ENCODE peak calls at places on chromosomes 3 and 15, in four cellular contexts. C is K562, Y is AG04450, P is fibroblast of mammary gland. S is an unnamed sample.

GRCh38 chr15:22917556-22917955 is 62.6 kb downstream of the CYFIP1 start:
- DNase-seq in C (no peak), Y (no peak), P (no peak), S (no peak)

GRCh38 chr3:197363553-197364409 is 65.4 kb upstream of the DLG1 start:
- DNase-seq in C (no peak), Y (no peak), P (no peak), S (no peak)

GRCh38 chr3:141108002-141108401 is 56.9 kb downstream of the SPSB4 start:
- DNase-seq in C (no peak), Y (no peak), P (no peak), S (no peak)

GRCh38 chr3:119018690-119019463 is 15.8 kb downstream of the IGSF11 start:
- DNase-seq in C (no peak), Y (no peak), P (no peak), S (no peak)

GRCh38 chr3:128617557-128618397 is 32.8 kb downstream of the RPN1 start:
- DNase-seq in C (peak; percentile 23), Y (peak; percentile 91), P (peak; percentile 93), S (peak; percentile 99)

GRCh38 chr3:88321696-88322095 is 171.9 kb downstream of the C3orf38 start:
- DNase-seq in C (no peak), Y (no peak), P (no peak), S (peak; percentile 4)

GRCh38 chr3:109339714-109340648 is 2.6 kb upstream of the DPPA4 start:
- DNase-seq in C (no peak), Y (no peak), P (no peak), S (no peak)

GRCh38 chr3:103319912-103320311 is 885.1 kb downstream of the ZPLD1 start:
- DNase-seq in C (no peak), Y (no peak), P (no peak), S (no peak)

GRCh38 chr15:39302936-39303335 is 277.9 kb upstream of the THBS1 start:
- DNase-seq in C (no peak), Y (no peak), P (no peak), S (no peak)

GRCh38 chr3:57556459-57557087 is 499 bp downstream of the PDE12 start:
- DNase-seq in C (peak; percentile 26), Y (no peak), P (peak; percentile 24), S (peak; percentile 51)

GRCh38 chr3:141802316-141803077 is 39.3 kb downstream of the GRK7 start:
- DNase-seq in C (no peak), Y (no peak), P (no peak), S (no peak)

GRCh38 chr3:125262155-125262554 is 49.6 kb upstream of the SLC12A8 start:
- DNase-seq in C (no peak), Y (no peak), P (no peak), S (no peak)

GRCh38 chr3:71063768-71064287 is 519.7 kb downstream of the FOXP1 start:
- DNase-seq in C (peak; percentile 55), Y (no peak), P (peak; percentile 63), S (peak; percentile 48)

GRCh38 chr3:134600166-134600670 is 50.6 kb downstream of the KY start:
- DNase-seq in C (no peak), Y (no peak), P (no peak), S (no peak)

GRCh38 chr3:70358978-70359580 is 46.6 kb upstream of the MDFIC2 start:
- DNase-seq in C (peak; percentile 10), Y (peak; percentile 11), P (peak; percentile 43), S (no peak)

GRCh38 chr3:117695321-117695720 is 985.7 kb downstream of the TUSC7 start:
- DNase-seq in C (no peak), Y (no peak), P (peak; percentile 73), S (peak; percentile 28)

GRCh38 chr15:63945005-63945788 is 101.1 kb downstream of the DAPK2 start:
- DNase-seq in C (peak; percentile 85), Y (no peak), P (peak; percentile 46), S (peak; percentile 69)

GRCh38 chr3:113211370-113212154 is at the start of gene BOC:
- DNase-seq in C (no peak), Y (no peak), P (peak; percentile 77), S (peak; percentile 80)

GRCh38 chr15:95281470-95281869 is 1049.0 kb upstream of the NR2F2 start:
- DNase-seq in C (no peak), Y (no peak), P (no peak), S (no peak)

GRCh38 chr15:89376441-89376840 is 41.8 kb upstream of the POLG start:
- DNase-seq in C (no peak), Y (no peak), P (no peak), S (no peak)

GRCh38 chr3:185733980-185734724 is 90.7 kb downstream of the IGF2BP2 start:
- DNase-seq in C (peak; percentile 87), Y (peak; percentile 72), P (peak; percentile 90), S (peak; percentile 87)

GRCh38 chr3:129984124-129984523 is 9.6 kb downstream of the TRH start:
- DNase-seq in C (no peak), Y (no peak), P (no peak), S (peak; percentile 28)

GRCh38 chr15:92636950-92637481 is 18.6 kb downstream of the FAM174B start:
- DNase-seq in C (no peak), Y (no peak), P (no peak), S (no peak)

GRCh38 chr3:156688849-156689452 is 14.6 kb downstream of the TIPARP start:
- DNase-seq in C (no peak), Y (no peak), P (no peak), S (no peak)

GRCh38 chr15:33612721-33613304 is 302.0 kb downstream of the RYR3 start:
- DNase-seq in C (no peak), Y (no peak), P (peak; percentile 37), S (no peak)

GRCh38 chr3:72818092-72818721 is 30.0 kb downstream of the SHQ1 start:
- DNase-seq in C (peak; percentile 12), Y (no peak), P (peak; percentile 53), S (no peak)

GRCh38 chr3:111861396-111861795 is 2.3 kb downstream of the PHLDB2 start:
- DNase-seq in C (no peak), Y (no peak), P (no peak), S (no peak)

GRCh38 chr3:50323614-50324199 is 1.2 kb upstream of the HYAL2 start:
- DNase-seq in C (no peak), Y (no peak), P (no peak), S (no peak)

GRCh38 chr3:169232863-169233262 is 430.6 kb downstream of the MECOM start:
- DNase-seq in C (peak; percentile 21), Y (no peak), P (peak; percentile 18), S (peak; percentile 10)

GRCh38 chr15:50425219-50425618 is 1.0 kb downstream of the USP8 start:
- DNase-seq in C (peak; percentile 11), Y (no peak), P (peak; percentile 4), S (no peak)

GRCh38 chr3:142888484-142889262 is at the start of gene PCOLCE2:
- DNase-seq in C (peak; percentile 39), Y (no peak), P (peak; percentile 29), S (no peak)
- TF ChIP-seq CTCF in C (no peak), Y (no peak), P (no peak), S (no peak)

DNA sequence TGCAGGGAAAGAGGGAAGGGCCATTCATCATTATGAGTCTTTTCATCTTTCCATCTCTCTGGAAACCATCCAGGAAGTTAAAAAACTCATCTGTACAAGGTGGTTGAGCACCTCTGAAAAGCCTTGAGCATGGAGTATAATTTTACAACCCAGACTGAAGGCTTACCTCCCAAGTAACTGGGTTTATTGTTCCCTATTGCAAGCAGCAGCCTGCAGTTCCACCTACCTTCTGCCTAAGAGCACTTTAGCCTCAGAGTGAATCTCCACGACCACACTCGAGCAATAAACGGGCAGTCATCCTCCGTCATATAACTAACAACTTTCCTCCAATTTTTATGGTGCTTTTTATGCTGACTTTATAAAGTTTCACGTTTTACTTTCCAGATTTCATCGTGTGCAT is 32.8 kb downstream of the OSBPL10 start:
- DNase-seq in C (no peak), Y (no peak), P (no peak), S (no peak)
- H3K4me3 ChIP-seq in C (no peak overlapping the region), Y (no peak overlapping the region), P (no peak overlapping the region), S (no peak overlapping the region)

GRCh38 chr3:14915636-14916222 is 31.7 kb upstream of the NR2C2 start:
- DNase-seq in C (no peak), Y (no peak), P (no peak), S (no peak)
- TF ChIP-seq CTCF in C (peak; percentile 53), Y (no peak), P (no peak), S (no peak)

DNA sequence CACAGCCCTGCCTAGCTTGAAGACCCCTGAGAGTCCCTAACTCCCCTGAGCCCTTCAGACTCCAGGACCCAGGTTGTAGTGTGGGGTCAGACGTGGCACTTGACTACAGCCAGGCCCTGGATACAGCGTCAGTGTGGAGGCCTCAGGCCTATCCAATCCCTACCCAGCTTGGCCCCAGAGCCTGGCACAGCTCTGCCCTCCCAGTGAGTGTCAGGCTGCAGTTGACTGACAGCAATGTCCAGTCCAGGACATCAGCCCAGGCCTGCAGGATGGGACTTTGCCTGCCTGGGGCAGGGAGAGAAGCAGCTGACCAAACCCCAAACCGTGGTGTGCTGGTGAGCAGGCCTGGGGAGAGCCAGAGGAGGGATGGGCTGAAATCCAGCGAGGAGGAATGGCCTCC is 27.3 kb downstream of the KLF13 start:
- DNase-seq in C (no peak), Y (no peak), P (no peak), S (peak; percentile 31)
- H3K4me3 ChIP-seq in C (no peak overlapping the region), Y (no peak overlapping the region), P (no peak overlapping the region), S (peak overlapping the region; percentile 15)

GRCh38 chr3:54909236-54909635 is 18.6 kb downstream of the LRTM1 start:
- DNase-seq in C (no peak), Y (no peak), P (no peak), S (no peak)

GRCh38 chr3:54906763-54907162 is 21.1 kb downstream of the LRTM1 start:
- DNase-seq in C (no peak), Y (no peak), P (no peak), S (no peak)

GRCh38 chr3:54902286-54902685 is 25.6 kb downstream of the LRTM1 start:
- DNase-seq in C (no peak), Y (no peak), P (no peak), S (no peak)

GRCh38 chr3:54905936-54906335 is 21.9 kb downstream of the LRTM1 start:
- DNase-seq in C (no peak), Y (no peak), P (no peak), S (no peak)

DNA sequence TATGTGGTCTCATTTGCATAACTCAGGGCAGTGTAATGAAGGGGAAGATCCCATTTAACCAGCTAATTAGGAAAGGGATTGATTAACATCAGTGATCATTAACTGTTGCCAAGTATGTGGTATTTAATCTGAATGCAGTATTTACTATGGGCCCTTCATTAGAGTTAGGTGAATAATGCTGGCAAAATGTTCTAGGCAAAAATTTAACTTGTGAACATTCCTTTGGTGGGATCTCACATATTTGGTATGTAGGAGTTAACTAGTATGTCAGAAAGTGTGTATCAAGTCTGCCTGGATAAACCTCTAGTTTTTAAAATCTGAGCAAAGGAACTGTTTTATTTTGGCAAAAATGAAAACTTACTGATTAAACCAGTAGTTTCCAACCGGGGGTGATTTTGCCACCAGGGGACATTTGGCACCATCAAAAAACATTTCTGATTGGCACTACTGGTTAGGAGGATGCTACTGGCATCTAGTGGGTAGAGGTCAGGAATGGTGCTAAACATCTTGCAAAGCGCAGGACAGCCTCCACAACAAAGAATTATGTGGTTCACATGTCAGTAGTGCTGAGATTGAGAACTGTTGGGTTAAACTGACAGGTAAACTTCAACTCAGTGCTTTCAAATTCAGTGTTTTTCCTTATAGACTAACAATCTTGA is 22.5 kb downstream of the LRTM1 start:
- DNase-seq in C (no peak), Y (no peak), P (peak; percentile 19), S (peak; percentile 57)
- TF ChIP-seq CTCF in C (no peak), Y (no peak), P (no peak), S (no peak)

GRCh38 chr3:98551754-98552153 is 20.0 kb downstream of the GPR15 start:
- DNase-seq in C (peak; percentile 70), Y (no peak), P (no peak), S (no peak)
- H3K4me3 ChIP-seq in C (no peak overlapping the region), Y (no peak overlapping the region), P (no peak overlapping the region), S (no peak overlapping the region)

S was measured in foreskin fibroblast.